ENCODE peak calls at places on chromosomes 13 and 19, in seven cellular contexts. K, G, O, J, R, B and V are unnamed samples.

GRCh38 chr19:44344255-44344654 is 12.2 kb downstream of the ZNF112 start:
- DNase-seq in K (no peak), G (no peak), O (no peak), J (no peak), R (no peak), B (no peak), V (no peak)

GRCh38 chr13:97658556-97658955 is 224.6 kb downstream of the RAP2A start:
- DNase-seq in K (peak), G (no peak), O (no peak), J (no peak), R (no peak), B (no peak), V (no peak)

GRCh38 chr13:79385694-79386093 is 20.4 kb downstream of the RBM26 start:
- DNase-seq in K (no peak), G (no peak), O (no peak), J (no peak), R (no peak), B (no peak), V (no peak)

GRCh38 chr19:7434391-7434790 is 54.4 kb downstream of the PEX11G start:
- DNase-seq in K (no peak), G (no peak), O (no peak), J (no peak), R (no peak), B (no peak), V (no peak)

GRCh38 chr19:8459520-8460260 is 14.9 kb downstream of the HNRNPM start:
- DNase-seq in K (no peak), G (no peak), O (no peak), J (no peak), R (no peak), B (no peak), V (peak)

GRCh38 chr19:54107876-54108490 is 5.3 kb downstream of the NDUFA3 start:
- DNase-seq in K (no peak), G (no peak), O (no peak), J (no peak), R (no peak), B (no peak), V (no peak)

GRCh38 chr13:28044608-28045007 is 55.8 kb downstream of the FLT3 start:
- DNase-seq in K (no peak), G (no peak), O (no peak), J (no peak), R (no peak), B (no peak), V (no peak)

GRCh38 chr19:32191921-32192320 is 153.5 kb upstream of the ZNF507 start:
- DNase-seq in K (no peak), G (no peak), O (no peak), J (no peak), R (no peak), B (no peak), V (no peak)